ENCODE peak calls at places on chromosomes 16 and 17, in seven cellular contexts. I is fibroblast of mammary gland, N is cardiac muscle cell, W is ovary, M is transverse colon, P is AG04449, G is K562. F is an unnamed sample.

GRCh38 chr17:42431758-42432161 is 8.7 kb upstream of the CAVIN1 start:
- DNase-seq in P (no peak), N (peak), G (no peak), I (peak), W (no peak), M (no peak), F (no peak)

GRCh38 chr17:56441331-56441730 is 152.2 kb upstream of the NOG start:
- DNase-seq in G (no peak), N (peak), W (no peak), P (peak), M (no peak), I (peak), F (peak)

GRCh38 chr16:85750827-85751641 is at the start of gene C16orf74:
- DNase-seq in W (peak), I (no peak), P (no peak), N (peak), M (peak), G (peak), F (no peak)

GRCh38 chr16:31367875-31368274 is 12.9 kb downstream of the ITGAX start:
- DNase-seq in I (no peak), G (no peak), N (no peak), W (no peak), M (no peak), P (no peak), F (no peak)

GRCh38 chr17:66016231-66016630 is 175.7 kb downstream of the CEP112 start:
- DNase-seq in W (no peak), I (no peak), P (no peak), N (no peak), G (no peak), M (no peak), F (no peak)

GRCh38 chr16:58732545-58733247 is 1.4 kb downstream of the GOT2 start:
- DNase-seq in W (no peak), I (peak), M (no peak), G (no peak), N (peak), P (no peak), F (peak)

GRCh38 chr16:51261919-51262318 is 110.8 kb upstream of the SALL1 start:
- DNase-seq in P (no peak), M (no peak), W (no peak), G (no peak), N (no peak), I (no peak), F (no peak)

GRCh38 chr16:48123104-48123788 is 32.5 kb downstream of the ABCC12 start:
- DNase-seq in N (peak), G (peak), P (peak), I (peak), M (no peak), W (no peak), F (peak)

GRCh38 chr17:80921741-80922579 is 69.7 kb upstream of the CHMP6 start:
- DNase-seq in M (no peak), I (no peak), W (no peak), G (no peak), P (no peak), N (no peak), F (no peak)

GRCh38 chr16:359871-360697 is 7.6 kb upstream of the AXIN1 start:
- DNase-seq in P (no peak), M (peak), N (no peak), W (no peak), I (no peak), G (no peak), F (no peak)

GRCh38 chr16:61295311-61295710 is 740.9 kb downstream of the CDH8 start:
- DNase-seq in M (no peak), P (no peak), G (no peak), I (no peak), N (no peak), W (no peak), F (no peak)

GRCh38 chr17:79633154-79633553 is 22.3 kb upstream of the RBFOX3 start:
- DNase-seq in N (no peak), M (peak), I (no peak), W (peak), P (no peak), G (no peak), F (no peak)

GRCh38 chr16:15907863-15908478 is 19.6 kb upstream of the CEP20 start:
- DNase-seq in P (no peak), G (peak), N (peak), W (no peak), M (peak), I (peak), F (peak)

GRCh38 chr16:81486555-81487061 is 42.0 kb downstream of the CMIP start:
- DNase-seq in P (no peak), M (no peak), W (peak), I (peak), G (no peak), N (peak), F (peak)

GRCh38 chr17:9544221-9544620 is 31.4 kb downstream of the STX8 start:
- DNase-seq in W (no peak), I (no peak), M (no peak), P (no peak), N (no peak), G (no peak), F (no peak)

GRCh38 chr17:42399121-42399520 is 10.9 kb upstream of the STAT3 start:
- DNase-seq in N (no peak), P (no peak), G (no peak), M (no peak), I (no peak), W (no peak), F (no peak)

GRCh38 chr16:57941016-57941656 is 29.8 kb downstream of the CNGB1 start:
- DNase-seq in P (no peak), I (peak), N (peak), W (no peak), M (peak), G (no peak), F (peak)

GRCh38 chr16:67173808-67174705 is 3.7 kb downstream of the NOL3 start:
- DNase-seq in M (peak), W (peak), P (no peak), I (peak), G (no peak), N (peak), F (peak)

GRCh38 chr16:12435730-12436129 is 368.0 kb downstream of the CPPED1 start:
- DNase-seq in P (no peak), G (no peak), N (no peak), M (no peak), W (no peak), I (no peak), F (no peak)

GRCh38 chr16:253833-254232 is 19.2 kb downstream of the FAM234A start:
- DNase-seq in P (no peak), M (peak), W (no peak), G (no peak), N (no peak), I (no peak), F (no peak)

GRCh38 chr16:10871157-10871991 is 5.6 kb upstream of the CIITA start:
- DNase-seq in G (no peak), N (peak), I (peak), W (no peak), M (peak), P (peak), F (peak)

GRCh38 chr16:68244903-68245853 is at the start of gene PLA2G15:
- DNase-seq in N (peak), P (peak), M (peak), I (peak), W (peak), G (peak), F (peak)

GRCh38 chr16:14301150-14302030 is 230.3 kb downstream of the MRTFB start:
- DNase-seq in P (no peak), G (peak), N (peak), W (peak), M (peak), I (no peak), F (no peak)

GRCh38 chr16:86070511-86070910 is 171.5 kb downstream of the IRF8 start:
- DNase-seq in N (no peak), W (no peak), I (no peak), P (no peak), M (no peak), G (no peak), F (no peak)

GRCh38 chr16:72876981-72877373 is 171.0 kb downstream of the ZFHX3 start:
- DNase-seq in G (no peak), P (no peak), I (no peak), M (no peak), N (peak), W (no peak), F (peak)

GRCh38 chr17:70767102-70767701 is 597.9 kb downstream of the KCNJ2 start:
- DNase-seq in I (peak), G (peak), W (no peak), M (no peak), P (no peak), N (peak), F (peak)

GRCh38 chr17:19440421-19440820 is 29.4 kb downstream of the RNF112 start:
- DNase-seq in W (no peak), G (no peak), M (no peak), I (no peak), N (no peak), P (no peak), F (no peak)

GRCh38 chr16:9176547-9177418 is 85.3 kb downstream of the HAPSTR1 start:
- DNase-seq in N (no peak), P (no peak), G (no peak), M (no peak), W (no peak), I (no peak), F (no peak)

GRCh38 chr16:79993810-79994209 is 393.3 kb upstream of the MAF start:
- DNase-seq in P (no peak), N (no peak), W (no peak), M (peak), I (no peak), G (no peak), F (no peak)

GRCh38 chr17:66562119-66562518 is 259.7 kb downstream of the PRKCA start:
- DNase-seq in M (no peak), P (no peak), G (no peak), W (no peak), I (no peak), N (no peak), F (no peak)

GRCh38 chr16:60945225-60945624 is 1091.0 kb downstream of the CDH8 start:
- DNase-seq in P (no peak), M (no peak), I (peak), G (peak), N (no peak), W (no peak), F (no peak)

GRCh38 chr17:68238488-68238887 is 9.4 kb upstream of the AMZ2 start:
- DNase-seq in W (no peak), I (no peak), P (no peak), G (no peak), N (no peak), M (no peak), F (no peak)

GRCh38 chr16:12461201-12461600 is 342.5 kb downstream of the CPPED1 start:
- DNase-seq in M (no peak), G (no peak), P (no peak), N (peak), I (no peak), W (no peak), F (peak)

GRCh38 chr16:28548306-28548802 is 5.4 kb upstream of the SGF29 start:
- DNase-seq in I (no peak), G (no peak), N (no peak), W (no peak), P (no peak), M (no peak), F (no peak)

GRCh38 chr16:112153-112840 is 26.2 kb downstream of the NPRL3 start:
- DNase-seq in I (no peak), M (no peak), W (no peak), P (no peak), N (no peak), G (no peak), F (no peak)

GRCh38 chr16:12545792-12546342 is 257.8 kb downstream of the CPPED1 start:
- DNase-seq in I (no peak), N (no peak), P (no peak), G (no peak), W (no peak), M (no peak), F (no peak)

GRCh38 chr17:43316522-43317142 is 82.2 kb upstream of the ARL4D start:
- DNase-seq in P (no peak), W (no peak), I (no peak), N (no peak), M (no peak), G (peak), F (no peak)

GRCh38 chr16:56861092-56861610 is 3.9 kb upstream of the SLC12A3 start:
- DNase-seq in I (no peak), W (no peak), N (peak), P (no peak), M (no peak), G (no peak), F (no peak)
- H3K4me3 ChIP-seq in I (no peak), W (no peak), N (no peak), P (no peak), M (no peak), G (no peak), F (no peak)

GRCh38 chr17:54902017-54902416 is 1.4 kb downstream of the TOM1L1 start:
- DNase-seq in M (no peak), N (no peak), I (no peak), W (no peak), G (no peak), P (no peak), F (no peak)

GRCh38 chr17:54901230-54901847 is 687 bp downstream of the TOM1L1 start:
- DNase-seq in M (peak), G (peak), I (peak), N (peak), P (no peak), W (no peak), F (peak)

GRCh38 chr17:54899721-54900456 is 763 bp upstream of the TOM1L1 start:
- DNase-seq in G (peak), M (no peak), W (no peak), N (no peak), P (no peak), I (no peak), F (no peak)

GRCh38 chr17:54899201-54899600 is 1.5 kb upstream of the TOM1L1 start:
- DNase-seq in I (no peak), G (no peak), W (no peak), M (no peak), P (no peak), N (no peak), F (no peak)

DNA sequence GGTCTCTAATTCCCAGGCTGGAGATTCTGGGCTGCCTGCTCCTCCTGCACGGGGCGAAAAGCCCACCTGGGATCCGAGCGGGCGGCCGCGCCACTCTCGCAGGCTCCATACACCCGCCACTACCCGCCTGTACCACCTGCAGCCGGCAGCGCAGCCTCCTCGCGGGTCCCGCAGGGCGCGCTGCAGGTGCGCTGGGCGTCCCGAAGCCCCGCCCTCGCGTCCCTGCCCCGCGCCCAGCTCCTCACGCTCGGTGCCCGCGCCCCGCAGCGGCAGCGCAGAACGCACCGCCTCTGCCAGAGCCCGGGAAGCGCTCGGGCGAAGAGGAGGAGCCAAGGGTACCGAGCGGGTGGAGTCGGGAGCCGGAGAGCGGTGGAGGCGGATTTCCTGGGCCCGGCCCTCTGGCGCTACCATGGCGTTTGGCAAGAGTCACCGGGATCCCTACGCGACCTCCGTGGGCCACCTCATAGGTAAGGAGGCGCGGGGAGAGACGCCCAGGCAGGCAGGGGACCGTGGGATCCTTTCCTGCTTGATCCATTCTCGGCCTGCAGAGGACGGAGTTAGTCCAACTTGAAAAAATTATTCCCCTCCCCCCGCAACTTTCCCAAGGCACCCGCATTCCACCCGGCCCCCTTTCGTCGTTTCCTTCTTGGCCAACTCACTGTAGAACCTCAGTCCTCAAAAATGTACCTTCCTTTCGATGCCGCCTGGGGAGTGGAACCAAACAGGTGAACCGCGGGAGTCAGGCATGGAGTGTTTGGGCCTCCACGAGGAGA is at the start of gene TOM1L1:
- DNase-seq in I (peak), M (peak), W (peak), N (peak), P (no peak), G (peak), F (peak)
- TF ChIP-seq CTCF in I (no peak), M (peak), W (no peak), N (peak), P (peak), G (no peak), F (no peak)

GRCh38 chr17:57948555-57949420 is 6.4 kb downstream of the CUEDC1 start:
- DNase-seq in W (no peak), P (peak), I (peak), M (no peak), N (peak), G (no peak), F (peak)
- H3K4me3 ChIP-seq in W (no peak), P (peak), I (no peak), M (no peak), N (no peak), G (no peak), F (no peak)

GRCh38 chr17:82118178-82118814 is 20.3 kb upstream of the FASN start:
- DNase-seq in W (no peak), M (no peak), N (no peak), G (no peak), I (no peak), P (no peak), F (no peak)

GRCh38 chr17:82117139-82118090 is 19.4 kb upstream of the FASN start:
- DNase-seq in N (no peak), P (no peak), W (no peak), G (no peak), I (no peak), M (no peak), F (no peak)

GRCh38 chr17:82120148-82120547 is 22.1 kb upstream of the FASN start:
- DNase-seq in N (no peak), W (no peak), P (no peak), M (no peak), G (no peak), I (peak), F (peak)

GRCh38 chr17:82121246-82121645 is 23.2 kb upstream of the FASN start:
- DNase-seq in N (no peak), M (no peak), I (no peak), P (no peak), W (no peak), G (no peak), F (no peak)

GRCh38 chr17:82118815-82119380 is 20.9 kb upstream of the FASN start:
- DNase-seq in M (no peak), W (no peak), P (no peak), I (no peak), G (peak), N (peak), F (peak)
- TF ChIP-seq CTCF in M (no peak), W (no peak), P (no peak), I (no peak), G (no peak), N (no peak), F (no peak)

DNA sequence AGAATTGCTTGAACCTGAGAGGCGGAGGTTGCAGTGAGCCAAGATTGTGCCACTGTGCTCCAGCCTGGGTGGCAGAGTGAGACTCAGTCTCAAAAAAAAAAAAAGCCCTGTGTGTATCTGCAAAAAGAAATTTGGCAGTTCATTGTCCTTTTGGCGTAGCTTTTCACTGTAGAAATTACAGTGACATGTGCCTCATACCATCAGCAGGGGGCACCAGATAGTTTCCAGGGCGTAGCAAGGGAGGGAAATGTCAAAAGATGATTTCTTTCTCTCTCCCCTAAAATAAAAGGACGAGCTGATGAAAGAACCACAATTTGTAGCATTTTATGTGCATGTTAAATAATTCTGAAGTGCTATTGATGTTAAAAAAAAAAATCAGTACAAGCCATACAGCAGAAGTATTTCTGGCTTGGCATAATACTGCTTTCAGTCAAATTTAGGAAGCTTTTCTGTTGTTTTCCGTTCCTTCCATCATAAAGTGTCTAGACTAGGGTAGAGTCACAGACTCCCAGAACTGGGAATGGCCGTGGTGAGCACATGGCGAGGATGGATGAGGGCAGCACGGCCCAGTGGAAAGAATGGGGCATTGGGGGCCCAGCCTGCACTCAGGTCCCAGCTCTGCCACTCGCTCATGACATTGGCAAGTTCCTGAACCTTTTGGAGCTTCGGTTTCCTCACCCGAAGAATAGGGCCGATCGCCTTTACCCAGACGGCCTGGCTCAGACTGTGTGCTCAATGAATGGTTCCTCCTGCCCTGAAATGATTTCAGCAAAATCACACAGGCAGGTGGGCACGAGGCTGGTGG is 59.8 kb upstream of the RPH3AL start:
- DNase-seq in N (peak), I (peak), M (peak), G (peak), P (no peak), W (peak), F (peak)
- H3K4me3 ChIP-seq in N (no peak), I (no peak), M (no peak), G (no peak), P (no peak), W (no peak), F (no peak)

DNA sequence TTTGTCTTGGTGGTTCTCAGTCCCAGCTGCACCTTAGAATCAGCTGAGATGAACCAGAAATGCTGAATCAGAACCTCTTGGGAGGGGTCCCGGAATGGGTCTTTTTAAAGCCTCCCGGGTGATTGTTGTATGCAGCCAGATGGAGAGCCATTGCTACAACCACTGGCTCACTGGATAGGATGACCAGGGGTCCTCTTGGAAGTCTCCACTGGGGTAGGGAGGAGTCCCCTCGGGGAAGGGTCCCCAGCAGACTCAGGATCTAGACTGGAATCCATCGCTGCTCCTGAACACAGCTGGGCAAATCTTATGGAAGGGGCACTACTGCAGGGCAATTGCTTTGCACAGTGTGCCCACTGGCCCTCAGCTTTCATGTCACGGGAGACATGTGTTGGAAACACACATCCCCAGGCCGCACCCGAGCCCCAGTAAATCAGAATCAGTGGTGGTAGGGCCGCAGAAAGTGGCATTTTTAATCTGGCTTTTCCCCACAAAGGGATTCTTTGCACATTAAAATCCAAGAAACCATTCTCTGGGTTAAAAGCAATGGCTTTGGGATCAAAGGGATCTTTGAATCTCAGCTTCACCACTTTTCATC is 117.3 kb downstream of the IRX5 start:
- DNase-seq in W (no peak), M (no peak), P (no peak), I (no peak), N (no peak), G (no peak), F (no peak)
- TF ChIP-seq CTCF in W (no peak), M (no peak), P (no peak), I (no peak), N (no peak), G (no peak), F (no peak)

GRCh38 chr17:33750943-33751701 is 458.0 kb upstream of the ASIC2 start:
- DNase-seq in W (peak), M (peak), I (peak), G (peak), P (peak), N (peak), F (peak)
- H3K4me3 ChIP-seq in W (no peak), M (no peak), I (no peak), G (no peak), P (peak), N (no peak), F (no peak)

F was measured in astrocyte of the spinal cord.